ENCODE peak calls at places on chromosomes 1 and 21, in nine cellular contexts. One of them, this sample, is unnamed.
A peak's percentile ranks its signal among the peaks of the same experiment; 100 is the strongest.

GRCh38 chr1:31617218-31617916 is at the start of gene HCRTR1:
- DNase-seq in AG08396: no peak
- DNase-seq in NCI-H2081: no peak
- DNase-seq in sigmoid colon: no peak
- DNase-seq in SHP77: no peak
- DNase-seq in NCI-H1048: no peak
- DNase-seq in HEK293T: peak; percentile 48
- DNase-seq in hepatocyte: peak; percentile 3
- DNase-seq in NCI-H460: no peak
- DNase-seq in this sample: no peak

GRCh38 chr21:35649186-35649585 is 411.1 kb downstream of the SETD4 start:
- DNase-seq in HEK293T: no peak
- DNase-seq in NCI-H1048: no peak
- DNase-seq in SHP77: peak; percentile 15
- DNase-seq in AG08396: peak; percentile 47
- DNase-seq in hepatocyte: peak; percentile 8
- DNase-seq in sigmoid colon: no peak
- DNase-seq in NCI-H460: no peak
- DNase-seq in NCI-H2081: no peak
- DNase-seq in this sample: no peak

GRCh38 chr1:151012684-151013471 is 4.6 kb downstream of the PRUNE1 start:
- DNase-seq in AG08396: no peak
- DNase-seq in hepatocyte: peak; percentile 73
- DNase-seq in HEK293T: no peak
- DNase-seq in NCI-H1048: no peak
- DNase-seq in sigmoid colon: no peak
- DNase-seq in NCI-H2081: no peak
- DNase-seq in NCI-H460: no peak
- DNase-seq in SHP77: no peak
- DNase-seq in this sample: no peak

GRCh38 chr1:244730153-244730933 is 77.4 kb downstream of the DESI2 start:
- DNase-seq in NCI-H460: no peak
- DNase-seq in SHP77: no peak
- DNase-seq in sigmoid colon: no peak
- DNase-seq in hepatocyte: peak; percentile 59
- DNase-seq in NCI-H2081: no peak
- DNase-seq in AG08396: peak; percentile 60
- DNase-seq in HEK293T: no peak
- DNase-seq in NCI-H1048: no peak
- DNase-seq in this sample: no peak

GRCh38 chr1:68954841-68955240 is 458.0 kb upstream of the DEPDC1 start:
- DNase-seq in NCI-H2081: peak; percentile 39
- DNase-seq in NCI-H1048: no peak
- DNase-seq in NCI-H460: no peak
- DNase-seq in HEK293T: peak; percentile 14
- DNase-seq in hepatocyte: no peak
- DNase-seq in SHP77: peak; percentile 25
- DNase-seq in sigmoid colon: no peak
- DNase-seq in AG08396: no peak
- DNase-seq in this sample: peak; percentile 76

GRCh38 chr1:151693057-151693651 is 23.4 kb downstream of the CELF3 start:
- DNase-seq in HEK293T: peak; percentile 64
- DNase-seq in NCI-H460: peak; percentile 41
- DNase-seq in sigmoid colon: no peak
- DNase-seq in NCI-H1048: no peak
- DNase-seq in SHP77: peak; percentile 63
- DNase-seq in hepatocyte: peak; percentile 60
- DNase-seq in AG08396: peak; percentile 58
- DNase-seq in NCI-H2081: peak; percentile 46
- DNase-seq in this sample: peak; percentile 7

GRCh38 chr1:17259233-17259873 is 10.5 kb downstream of the PADI3 start:
- DNase-seq in sigmoid colon: no peak
- DNase-seq in NCI-H460: no peak
- DNase-seq in hepatocyte: no peak
- DNase-seq in SHP77: no peak
- DNase-seq in HEK293T: no peak
- DNase-seq in AG08396: no peak
- DNase-seq in NCI-H1048: no peak
- DNase-seq in NCI-H2081: no peak
- DNase-seq in this sample: no peak

GRCh38 chr1:72757843-72758242 is 475.5 kb upstream of the NEGR1 start:
- DNase-seq in hepatocyte: no peak
- DNase-seq in NCI-H460: no peak
- DNase-seq in HEK293T: no peak
- DNase-seq in NCI-H2081: no peak
- DNase-seq in SHP77: no peak
- DNase-seq in sigmoid colon: no peak
- DNase-seq in NCI-H1048: no peak
- DNase-seq in AG08396: no peak
- DNase-seq in this sample: no peak

GRCh38 chr1:117653732-117654484 is 48.1 kb downstream of the TENT5C start:
- DNase-seq in HEK293T: no peak
- DNase-seq in hepatocyte: no peak
- DNase-seq in AG08396: no peak
- DNase-seq in NCI-H460: no peak
- DNase-seq in NCI-H1048: no peak
- DNase-seq in SHP77: no peak
- DNase-seq in sigmoid colon: no peak
- DNase-seq in NCI-H2081: no peak
- DNase-seq in this sample: no peak

GRCh38 chr21:45482899-45483821 is 59.1 kb downstream of the SLC19A1 start:
- DNase-seq in NCI-H1048: no peak
- DNase-seq in hepatocyte: no peak
- DNase-seq in AG08396: no peak
- DNase-seq in NCI-H2081: no peak
- DNase-seq in SHP77: no peak
- DNase-seq in HEK293T: no peak
- DNase-seq in sigmoid colon: no peak
- DNase-seq in NCI-H460: no peak
- DNase-seq in this sample: no peak

GRCh38 chr1:5349526-5349925 is 642.7 kb downstream of the NPHP4 start:
- DNase-seq in AG08396: no peak
- DNase-seq in hepatocyte: no peak
- DNase-seq in NCI-H460: no peak
- DNase-seq in NCI-H2081: no peak
- DNase-seq in HEK293T: no peak
- DNase-seq in NCI-H1048: no peak
- DNase-seq in sigmoid colon: peak; percentile 0
- DNase-seq in SHP77: no peak
- DNase-seq in this sample: no peak

GRCh38 chr1:116886532-116886931 is 23.2 kb upstream of the PTGFRN start:
- DNase-seq in NCI-H2081: no peak
- DNase-seq in hepatocyte: peak; percentile 32
- DNase-seq in NCI-H1048: no peak
- DNase-seq in HEK293T: no peak
- DNase-seq in NCI-H460: no peak
- DNase-seq in SHP77: no peak
- DNase-seq in sigmoid colon: no peak
- DNase-seq in AG08396: no peak
- DNase-seq in this sample: no peak

GRCh38 chr1:160830321-160831153 is 32.1 kb downstream of the CD244 start:
- DNase-seq in NCI-H460: peak; percentile 73
- DNase-seq in AG08396: peak; percentile 16
- DNase-seq in NCI-H2081: peak; percentile 36
- DNase-seq in SHP77: peak; percentile 76
- DNase-seq in NCI-H1048: peak; percentile 37
- DNase-seq in sigmoid colon: no peak
- DNase-seq in HEK293T: peak; percentile 71
- DNase-seq in hepatocyte: peak; percentile 86
- DNase-seq in this sample: peak; percentile 61

GRCh38 chr1:5690291-5690690 is 301.9 kb downstream of the NPHP4 start:
- DNase-seq in NCI-H460: no peak
- DNase-seq in NCI-H2081: no peak
- DNase-seq in NCI-H1048: no peak
- DNase-seq in SHP77: no peak
- DNase-seq in AG08396: no peak
- DNase-seq in HEK293T: no peak
- DNase-seq in hepatocyte: no peak
- DNase-seq in sigmoid colon: no peak
- DNase-seq in this sample: no peak

GRCh38 chr1:84360303-84360702 is 38.0 kb upstream of the DNASE2B start:
- DNase-seq in AG08396: no peak
- DNase-seq in NCI-H1048: no peak
- DNase-seq in HEK293T: no peak
- DNase-seq in sigmoid colon: no peak
- DNase-seq in SHP77: no peak
- DNase-seq in hepatocyte: no peak
- DNase-seq in NCI-H2081: no peak
- DNase-seq in NCI-H460: no peak
- DNase-seq in this sample: no peak

GRCh38 chr21:17539323-17539722 is 26.5 kb downstream of the CXADR start:
- DNase-seq in NCI-H460: no peak
- DNase-seq in NCI-H2081: no peak
- DNase-seq in AG08396: no peak
- DNase-seq in SHP77: no peak
- DNase-seq in sigmoid colon: no peak
- DNase-seq in HEK293T: no peak
- DNase-seq in hepatocyte: no peak
- DNase-seq in NCI-H1048: no peak
- DNase-seq in this sample: no peak

GRCh38 chr1:228903573-228904122 is 168.4 kb downstream of the RHOU start:
- DNase-seq in SHP77: no peak
- DNase-seq in HEK293T: no peak
- DNase-seq in AG08396: no peak
- DNase-seq in NCI-H460: no peak
- DNase-seq in NCI-H1048: no peak
- DNase-seq in NCI-H2081: no peak
- DNase-seq in hepatocyte: no peak
- DNase-seq in sigmoid colon: no peak
- DNase-seq in this sample: no peak

GRCh38 chr1:27632387-27633297 is 2.3 kb downstream of the FGR start:
- DNase-seq in hepatocyte: no peak
- DNase-seq in sigmoid colon: no peak
- DNase-seq in NCI-H1048: no peak
- DNase-seq in AG08396: no peak
- DNase-seq in NCI-H460: no peak
- DNase-seq in HEK293T: no peak
- DNase-seq in SHP77: no peak
- DNase-seq in NCI-H2081: no peak
- DNase-seq in this sample: no peak

GRCh38 chr1:208223136-208223535 is 21.0 kb downstream of the PLXNA2 start:
- DNase-seq in AG08396: no peak
- DNase-seq in NCI-H460: no peak
- DNase-seq in SHP77: no peak
- DNase-seq in NCI-H1048: no peak
- DNase-seq in HEK293T: no peak
- DNase-seq in sigmoid colon: no peak
- DNase-seq in hepatocyte: no peak
- DNase-seq in NCI-H2081: no peak
- DNase-seq in this sample: no peak

GRCh38 chr1:182164273-182164672 is 102.8 kb upstream of the ZNF648 start:
- DNase-seq in sigmoid colon: no peak
- DNase-seq in HEK293T: no peak
- DNase-seq in hepatocyte: no peak
- DNase-seq in SHP77: no peak
- DNase-seq in NCI-H2081: no peak
- DNase-seq in NCI-H460: no peak
- DNase-seq in NCI-H1048: no peak
- DNase-seq in AG08396: no peak
- DNase-seq in this sample: no peak

GRCh38 chr1:171798760-171799159 is 17.3 kb downstream of the METTL13 start:
- DNase-seq in sigmoid colon: no peak
- DNase-seq in HEK293T: no peak
- DNase-seq in hepatocyte: no peak
- DNase-seq in AG08396: no peak
- DNase-seq in NCI-H2081: no peak
- DNase-seq in NCI-H460: no peak
- DNase-seq in SHP77: no peak
- DNase-seq in NCI-H1048: no peak
- DNase-seq in this sample: no peak

This sample was measured in NCI-H2029 treated with DMSO at 0.1 percent for 48 hours.